ENCODE peak calls at places on chromosomes 12 and 14, in ten cellular contexts. N is SK-N-SH, L is pancreas, Q is gastrocnemius medialis, P is tibial artery, R is HCT116, V is PC-3, U is IMR-90, Y is dorsolateral prefrontal cortex, O is heart left ventricle. S is an unnamed sample.

GRCh38 chr12:9074484-9075140 is 41.1 kb downstream of the A2M start:
- DNase-seq in N (no peak), L (no peak), Q (no peak), P (no peak), R (no peak), V (no peak), U (no peak), Y (no peak), O (no peak), S (no peak)

GRCh38 chr12:57389033-57389432 is 41.8 kb downstream of the R3HDM2 start:
- DNase-seq in N (no peak), L (no peak), Q (no peak), P (no peak), R (peak), V (peak), U (peak), Y (no peak), O (no peak), S (peak)

GRCh38 chr14:41457393-41457792 is 149.3 kb upstream of the LRFN5 start:
- DNase-seq in N (no peak), L (no peak), Q (no peak), P (no peak), R (no peak), V (peak), U (no peak), Y (no peak), O (no peak), S (no peak)

GRCh38 chr12:114936148-114937099 is 252.4 kb upstream of the TBX3 start:
- DNase-seq in N (no peak), L (no peak), Q (no peak), P (no peak), R (no peak), V (peak), U (peak), Y (no peak), O (no peak), S (peak)

GRCh38 chr14:101405171-101405883 is 156.0 kb upstream of the DIO3 start:
- DNase-seq in N (peak), L (no peak), Q (peak), P (no peak), R (no peak), V (peak), U (peak), Y (no peak), O (no peak), S (no peak)

GRCh38 chr12:120225852-120226640 is 25.1 kb upstream of the RPLP0 start:
- DNase-seq in N (no peak), L (no peak), Q (no peak), P (no peak), R (no peak), V (no peak), U (no peak), Y (no peak), O (no peak), S (no peak)

GRCh38 chr12:64781374-64782029 is 22.3 kb upstream of the GNS start:
- DNase-seq in N (peak), L (peak), Q (no peak), P (no peak), R (no peak), V (peak), U (no peak), Y (no peak), O (no peak), S (peak)

GRCh38 chr14:44316647-44317432 is 190.2 kb downstream of the FSCB start:
- DNase-seq in N (no peak), L (peak), Q (no peak), P (no peak), R (peak), V (peak), U (peak), Y (peak), O (no peak), S (peak)

GRCh38 chr12:68267892-68268396 is 14.5 kb upstream of the IL22 start:
- DNase-seq in N (no peak), L (no peak), Q (no peak), P (no peak), R (no peak), V (peak), U (peak), Y (no peak), O (no peak), S (no peak)

GRCh38 chr12:56836317-56836716 is 73.2 kb downstream of the HSD17B6 start:
- DNase-seq in N (no peak), L (no peak), Q (no peak), P (no peak), R (no peak), V (peak), U (no peak), Y (no peak), O (no peak), S (peak)

GRCh38 chr14:65164068-65164824 is 61.9 kb upstream of the MAX start:
- DNase-seq in N (peak), L (no peak), Q (no peak), P (no peak), R (peak), V (peak), U (peak), Y (no peak), O (no peak), S (peak)

GRCh38 chr14:65164825-65165135 is 62.5 kb upstream of the MAX start:
- DNase-seq in N (no peak), L (no peak), Q (no peak), P (no peak), R (no peak), V (no peak), U (no peak), Y (no peak), O (no peak), S (no peak)

GRCh38 chr14:65169351-65169750 is 67.0 kb upstream of the MAX start:
- DNase-seq in N (no peak), L (no peak), Q (no peak), P (no peak), R (no peak), V (no peak), U (peak), Y (no peak), O (no peak), S (no peak)

GRCh38 chr14:65168840-65169239 is 66.5 kb upstream of the MAX start:
- DNase-seq in N (no peak), L (no peak), Q (no peak), P (no peak), R (peak), V (peak), U (no peak), Y (no peak), O (no peak), S (no peak)

GRCh38 chr14:65167072-65167645 is 64.8 kb upstream of the MAX start:
- DNase-seq in N (no peak), L (no peak), Q (no peak), P (no peak), R (no peak), V (no peak), U (no peak), Y (no peak), O (no peak), S (no peak)
- H3K27ac ChIP-seq in N (no peak), L (no peak), Q (no peak), P (no peak), R (no peak), V (no peak), U (no peak), Y (peak), O (no peak), S (no peak)

GRCh38 chr12:104436790-104437189 is 20.0 kb upstream of the CHST11 start:
- DNase-seq in N (no peak), L (no peak), Q (no peak), P (no peak), R (no peak), V (no peak), U (no peak), Y (no peak), O (no peak), S (no peak)

GRCh38 chr12:104435765-104436164 is 21.0 kb upstream of the CHST11 start:
- DNase-seq in N (no peak), L (no peak), Q (no peak), P (no peak), R (no peak), V (no peak), U (no peak), Y (no peak), O (no peak), S (no peak)

GRCh38 chr12:104439137-104439536 is 17.6 kb upstream of the CHST11 start:
- DNase-seq in N (no peak), L (no peak), Q (no peak), P (no peak), R (no peak), V (no peak), U (no peak), Y (no peak), O (no peak), S (no peak)

GRCh38 chr12:104435175-104435574 is 21.6 kb upstream of the CHST11 start:
- DNase-seq in N (no peak), L (no peak), Q (no peak), P (no peak), R (no peak), V (no peak), U (no peak), Y (no peak), O (no peak), S (no peak)

GRCh38 chr12:104438134-104438533 is 18.6 kb upstream of the CHST11 start:
- DNase-seq in N (no peak), L (no peak), Q (no peak), P (no peak), R (no peak), V (no peak), U (no peak), Y (no peak), O (no peak), S (no peak)
- TF ChIP-seq CTCF in N (no peak), L (no peak), Q (no peak), P (no peak), R (no peak), V (no peak), U (no peak), Y (no peak), O (no peak), S (no peak)

GRCh38 chr12:108782971-108783370 is 51.7 kb upstream of the CORO1C start:
- DNase-seq in N (no peak), L (no peak), Q (no peak), P (no peak), R (no peak), V (no peak), U (no peak), Y (no peak), O (no peak), S (no peak)
- H3K27ac ChIP-seq in N (no peak), L (no peak), Q (peak), P (peak), R (no peak), V (no peak), U (no peak), Y (no peak), O (peak), S (peak)

DNA sequence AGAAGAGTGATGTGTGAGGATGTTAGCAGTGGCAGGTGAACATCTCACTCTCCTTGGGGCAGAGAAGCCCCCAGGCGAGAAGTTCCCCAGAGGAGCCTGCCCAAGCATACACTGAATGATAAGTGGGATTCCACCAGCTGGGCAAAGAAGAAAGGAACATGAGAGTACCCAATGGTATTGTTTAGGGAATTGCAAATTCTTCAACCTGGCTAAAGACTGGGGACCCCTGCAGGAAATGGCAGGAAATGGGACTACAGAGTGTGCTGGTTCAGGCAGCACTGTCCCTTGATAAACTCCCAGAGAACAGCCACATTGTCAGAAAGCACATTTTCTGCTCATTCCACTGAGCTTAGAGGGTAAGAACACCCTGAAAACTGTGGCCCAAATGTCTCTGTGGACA is 121.3 kb downstream of the RPS29 start:
- DNase-seq in N (peak), L (no peak), Q (no peak), P (no peak), R (peak), V (peak), U (no peak), Y (no peak), O (no peak), S (no peak)
- TF ChIP-seq CTCF in N (peak), L (no peak), Q (no peak), P (no peak), R (peak), V (peak), U (peak), Y (no peak), O (no peak), S (no peak)

DNA sequence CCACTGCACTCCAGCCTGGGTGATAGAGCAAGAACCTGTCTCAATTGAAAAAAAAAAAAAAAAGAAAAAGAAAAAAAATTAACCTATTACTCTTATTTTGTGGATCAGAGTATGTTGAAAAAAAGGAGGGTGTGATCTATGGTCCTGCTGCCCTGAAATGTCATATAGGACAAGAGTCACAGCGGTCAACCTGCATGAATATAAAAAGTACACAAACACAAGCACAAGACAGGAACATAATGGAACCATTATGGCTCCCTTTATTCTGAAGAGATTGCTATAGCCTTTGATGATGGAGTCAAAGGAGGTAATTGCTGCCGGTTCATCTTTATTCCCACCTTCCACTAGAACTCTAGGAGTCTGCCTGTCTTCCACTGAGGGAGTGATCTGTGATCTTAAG is 96.9 kb downstream of the NTN4 start:
- DNase-seq in N (no peak), L (no peak), Q (no peak), P (no peak), R (no peak), V (no peak), U (no peak), Y (no peak), O (no peak), S (no peak)
- H3K27ac ChIP-seq in N (no peak), L (no peak), Q (peak), P (peak), R (no peak), V (no peak), U (no peak), Y (no peak), O (peak), S (no peak)

GRCh38 chr14:87888136-87888999 is 104.6 kb downstream of the GALC start:
- DNase-seq in N (peak), L (no peak), Q (no peak), P (peak), R (no peak), V (peak), U (no peak), Y (no peak), O (no peak), S (no peak)
- TF ChIP-seq CTCF in N (peak), L (no peak), Q (no peak), P (peak), R (peak), V (peak), U (peak), Y (no peak), O (peak), S (no peak)

DNA sequence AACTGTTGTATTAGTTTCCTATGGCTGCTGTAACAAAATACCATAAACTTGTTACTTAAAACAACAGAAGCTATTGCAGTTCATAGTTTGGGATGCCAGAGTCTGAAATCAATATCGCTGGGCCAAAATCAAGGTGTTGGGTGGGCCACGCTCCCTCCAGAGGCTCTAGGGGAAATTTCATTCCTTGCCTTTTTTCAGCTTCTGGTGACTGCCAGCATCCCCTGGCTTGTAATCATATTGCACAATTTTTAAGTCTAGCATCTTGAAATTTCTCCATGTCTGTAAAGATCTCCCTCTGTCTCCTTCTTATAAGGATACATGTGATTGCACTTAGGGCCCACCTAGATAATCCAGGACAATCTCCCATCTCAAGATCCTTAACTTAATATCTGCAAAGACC is 48.8 kb upstream of the GARIN6 start:
- DNase-seq in N (no peak), L (no peak), Q (no peak), P (no peak), R (no peak), V (no peak), U (no peak), Y (no peak), O (no peak), S (no peak)
- H3K27ac ChIP-seq in N (no peak), L (no peak), Q (no peak), P (no peak), R (no peak), V (no peak), U (no peak), Y (no peak), O (no peak), S (no peak)

S was measured in RWPE1.